ENCODE peak calls at places on chromosome 7, in four cellular contexts. One of them, this sample, is unnamed.

GRCh38 chr7:19117081-19117869 is at the start of gene TWIST1:
- DNase-seq in B cell: no peak
- DNase-seq in psoas muscle: peak; percentile 60
- DNase-seq in fibroblast of the aortic adventitia: peak; percentile 85
- DNase-seq in this sample: peak; percentile 43

GRCh38 chr7:27873006-27873295 is 133.0 kb downstream of the TAX1BP1 start:
- DNase-seq in B cell: no peak
- DNase-seq in psoas muscle: no peak
- DNase-seq in fibroblast of the aortic adventitia: no peak
- DNase-seq in this sample: no peak

GRCh38 chr7:24741691-24742639 is 15.3 kb downstream of the GSDME start:
- DNase-seq in B cell: no peak
- DNase-seq in psoas muscle: peak; percentile 78
- DNase-seq in fibroblast of the aortic adventitia: peak; percentile 31
- DNase-seq in this sample: no peak

GRCh38 chr7:151051108-151051507 is 2.8 kb downstream of the ASIC3 start:
- DNase-seq in B cell: peak; percentile 58
- DNase-seq in psoas muscle: peak; percentile 60
- DNase-seq in fibroblast of the aortic adventitia: peak; percentile 65
- DNase-seq in this sample: no peak

GRCh38 chr7:159144756-159145543 is at the start of gene VIPR2:
- DNase-seq in B cell: no peak
- DNase-seq in psoas muscle: peak; percentile 46
- DNase-seq in fibroblast of the aortic adventitia: no peak
- DNase-seq in this sample: no peak

GRCh38 chr7:39733881-39734571 is 110.7 kb downstream of the RALA start:
- DNase-seq in B cell: peak; percentile 62
- DNase-seq in psoas muscle: no peak
- DNase-seq in fibroblast of the aortic adventitia: peak; percentile 89
- DNase-seq in this sample: no peak

GRCh38 chr7:140564643-140565042 is 76.0 kb downstream of the DENND2A start:
- DNase-seq in B cell: no peak
- DNase-seq in psoas muscle: no peak
- DNase-seq in fibroblast of the aortic adventitia: no peak
- DNase-seq in this sample: no peak

GRCh38 chr7:150784120-150784736 is 15.9 kb downstream of the TMEM176B start:
- DNase-seq in B cell: no peak
- DNase-seq in psoas muscle: no peak
- DNase-seq in fibroblast of the aortic adventitia: no peak
- DNase-seq in this sample: no peak

GRCh38 chr7:42237891-42238531 is 1.0 kb upstream of the GLI3 start:
- DNase-seq in B cell: peak; percentile 11
- DNase-seq in psoas muscle: peak; percentile 80
- DNase-seq in fibroblast of the aortic adventitia: peak; percentile 48
- DNase-seq in this sample: no peak

GRCh38 chr7:44541876-44542610 is 913 bp upstream of the NPC1L1 start:
- DNase-seq in B cell: no peak
- DNase-seq in psoas muscle: no peak
- DNase-seq in fibroblast of the aortic adventitia: no peak
- DNase-seq in this sample: peak; percentile 18

GRCh38 chr7:142188846-142189245 is 69.0 kb downstream of the PRSS58 start:
- DNase-seq in B cell: no peak
- DNase-seq in psoas muscle: no peak
- DNase-seq in fibroblast of the aortic adventitia: peak; percentile 18
- DNase-seq in this sample: no peak

GRCh38 chr7:117085769-117086463 is 132.6 kb downstream of the ST7 start:
- DNase-seq in B cell: no peak
- DNase-seq in psoas muscle: no peak
- DNase-seq in fibroblast of the aortic adventitia: peak; percentile 22
- DNase-seq in this sample: no peak

GRCh38 chr7:64893401-64893800 is 9.7 kb upstream of the ZNF273 start:
- DNase-seq in B cell: no peak
- DNase-seq in psoas muscle: no peak
- DNase-seq in fibroblast of the aortic adventitia: no peak
- DNase-seq in this sample: no peak

GRCh38 chr7:54699715-54700114 is 59.3 kb downstream of the SEC61G start:
- DNase-seq in B cell: no peak
- DNase-seq in psoas muscle: no peak
- DNase-seq in fibroblast of the aortic adventitia: no peak
- DNase-seq in this sample: no peak

GRCh38 chr7:43585521-43585920 is 2.6 kb downstream of the STK17A start:
- DNase-seq in B cell: no peak
- DNase-seq in psoas muscle: no peak
- DNase-seq in fibroblast of the aortic adventitia: peak; percentile 90
- DNase-seq in this sample: no peak

GRCh38 chr7:78535655-78536054 is 737.1 kb downstream of the PHTF2 start:
- DNase-seq in B cell: no peak
- DNase-seq in psoas muscle: no peak
- DNase-seq in fibroblast of the aortic adventitia: no peak
- DNase-seq in this sample: no peak

GRCh38 chr7:156907656-156908055 is 14.7 kb upstream of the LMBR1 start:
- DNase-seq in B cell: no peak
- DNase-seq in psoas muscle: no peak
- DNase-seq in fibroblast of the aortic adventitia: no peak
- DNase-seq in this sample: no peak

GRCh38 chr7:151415375-151416112 is 5.7 kb upstream of the WDR86 start:
- DNase-seq in B cell: no peak
- DNase-seq in psoas muscle: no peak
- DNase-seq in fibroblast of the aortic adventitia: peak; percentile 39
- DNase-seq in this sample: no peak

GRCh38 chr7:10429516-10429915 is 544.2 kb upstream of the PHF14 start:
- DNase-seq in B cell: no peak
- DNase-seq in psoas muscle: no peak
- DNase-seq in fibroblast of the aortic adventitia: no peak
- DNase-seq in this sample: no peak

GRCh38 chr7:7565018-7565680 is 1.5 kb upstream of the MIOS start:
- DNase-seq in B cell: no peak
- DNase-seq in psoas muscle: no peak
- DNase-seq in fibroblast of the aortic adventitia: no peak
- DNase-seq in this sample: no peak

GRCh38 chr7:711967-712600 is 14.4 kb upstream of the DNAAF5 start:
- DNase-seq in B cell: peak; percentile 34
- DNase-seq in psoas muscle: no peak
- DNase-seq in fibroblast of the aortic adventitia: no peak
- DNase-seq in this sample: no peak

GRCh38 chr7:12549106-12549505 is 21.4 kb upstream of the SCIN start:
- DNase-seq in B cell: no peak
- DNase-seq in psoas muscle: no peak
- DNase-seq in fibroblast of the aortic adventitia: peak; percentile 18
- DNase-seq in this sample: no peak

GRCh38 chr7:36283711-36284130 is 105.9 kb upstream of the ANLN start:
- DNase-seq in B cell: peak; percentile 76
- DNase-seq in psoas muscle: peak; percentile 60
- DNase-seq in fibroblast of the aortic adventitia: no peak
- DNase-seq in this sample: peak; percentile 65

GRCh38 chr7:37281368-37282092 is 167.1 kb downstream of the ELMO1 start:
- DNase-seq in B cell: no peak
- DNase-seq in psoas muscle: no peak
- DNase-seq in fibroblast of the aortic adventitia: no peak
- DNase-seq in this sample: no peak

GRCh38 chr7:36304099-36304425 is 85.6 kb upstream of the ANLN start:
- DNase-seq in B cell: no peak
- DNase-seq in psoas muscle: no peak
- DNase-seq in fibroblast of the aortic adventitia: no peak
- DNase-seq in this sample: no peak

GRCh38 chr7:66301737-66302136 is 96.6 kb downstream of the TPST1 start:
- DNase-seq in B cell: no peak
- DNase-seq in psoas muscle: no peak
- DNase-seq in fibroblast of the aortic adventitia: no peak
- DNase-seq in this sample: no peak

GRCh38 chr7:113629244-113629643 is 289.6 kb downstream of the PPP1R3A start:
- DNase-seq in B cell: no peak
- DNase-seq in psoas muscle: no peak
- DNase-seq in fibroblast of the aortic adventitia: peak; percentile 2
- DNase-seq in this sample: no peak

GRCh38 chr7:76296743-76297740 is 5.4 kb upstream of the HSPB1 start:
- DNase-seq in B cell: no peak
- DNase-seq in psoas muscle: peak; percentile 47
- DNase-seq in fibroblast of the aortic adventitia: peak; percentile 93
- DNase-seq in this sample: no peak

GRCh38 chr7:116280803-116281202 is 70.5 kb downstream of the TES start:
- DNase-seq in B cell: no peak
- DNase-seq in psoas muscle: no peak
- DNase-seq in fibroblast of the aortic adventitia: no peak
- DNase-seq in this sample: no peak

GRCh38 chr7:141231018-141231792 is 157.3 kb downstream of the TMEM178B start:
- DNase-seq in B cell: no peak
- DNase-seq in psoas muscle: no peak
- DNase-seq in fibroblast of the aortic adventitia: peak; percentile 15
- DNase-seq in this sample: no peak

GRCh38 chr7:101754432-101755159 is 62.8 kb upstream of the CUX1 start:
- DNase-seq in B cell: no peak
- DNase-seq in psoas muscle: no peak
- DNase-seq in fibroblast of the aortic adventitia: peak; percentile 56
- DNase-seq in this sample: no peak

GRCh38 chr7:71665716-71666115 is 533.8 kb downstream of the GALNT17 start:
- DNase-seq in B cell: no peak
- DNase-seq in psoas muscle: no peak
- DNase-seq in fibroblast of the aortic adventitia: no peak
- DNase-seq in this sample: no peak

GRCh38 chr7:36690514-36691187 is 33.6 kb downstream of the AOAH start:
- DNase-seq in B cell: no peak
- DNase-seq in psoas muscle: no peak
- DNase-seq in fibroblast of the aortic adventitia: no peak
- DNase-seq in this sample: no peak

GRCh38 chr7:128167316-128167691 is 73.8 kb upstream of the LEP start:
- DNase-seq in B cell: peak; percentile 58
- DNase-seq in psoas muscle: no peak
- DNase-seq in fibroblast of the aortic adventitia: peak; percentile 52
- DNase-seq in this sample: peak; percentile 61

GRCh38 chr7:101690061-101690460 is 61.0 kb upstream of the MYL10 start:
- DNase-seq in B cell: no peak
- DNase-seq in psoas muscle: no peak
- DNase-seq in fibroblast of the aortic adventitia: no peak
- DNase-seq in this sample: no peak

GRCh38 chr7:5390918-5391317 is 32.7 kb downstream of the TNRC18 start:
- DNase-seq in B cell: no peak
- DNase-seq in psoas muscle: no peak
- DNase-seq in fibroblast of the aortic adventitia: no peak
- DNase-seq in this sample: no peak

GRCh38 chr7:70553364-70553763 is 578.6 kb upstream of the GALNT17 start:
- DNase-seq in B cell: no peak
- DNase-seq in psoas muscle: no peak
- DNase-seq in fibroblast of the aortic adventitia: no peak
- DNase-seq in this sample: no peak
- TF ChIP-seq CTCF in B cell: no peak
- TF ChIP-seq CTCF in psoas muscle: no peak
- TF ChIP-seq CTCF in fibroblast of the aortic adventitia: no peak
- TF ChIP-seq CTCF in this sample: no peak

GRCh38 chr7:2231992-2232765 is 566 bp downstream of the MAD1L1 start:
- DNase-seq in B cell: peak; percentile 59
- DNase-seq in psoas muscle: no peak
- DNase-seq in fibroblast of the aortic adventitia: peak; percentile 13
- DNase-seq in this sample: peak; percentile 51
- TF ChIP-seq CTCF in B cell: peak; percentile 14
- TF ChIP-seq CTCF in psoas muscle: no peak
- TF ChIP-seq CTCF in fibroblast of the aortic adventitia: no peak
- TF ChIP-seq CTCF in this sample: no peak

GRCh38 chr7:99562114-99562784 is 3.8 kb downstream of the ZNF655 start:
- DNase-seq in B cell: no peak
- DNase-seq in psoas muscle: no peak
- DNase-seq in fibroblast of the aortic adventitia: no peak
- DNase-seq in this sample: no peak
- TF ChIP-seq CTCF in B cell: no peak
- TF ChIP-seq CTCF in psoas muscle: no peak
- TF ChIP-seq CTCF in fibroblast of the aortic adventitia: no peak
- TF ChIP-seq CTCF in this sample: no peak

GRCh38 chr7:94183289-94183749 is 179.2 kb upstream of the BET1 start:
- DNase-seq in B cell: no peak
- DNase-seq in psoas muscle: peak; percentile 11
- DNase-seq in fibroblast of the aortic adventitia: peak; percentile 100
- DNase-seq in this sample: no peak
- TF ChIP-seq CTCF in B cell: no peak
- TF ChIP-seq CTCF in psoas muscle: no peak
- TF ChIP-seq CTCF in fibroblast of the aortic adventitia: peak; percentile 25
- TF ChIP-seq CTCF in this sample: no peak

GRCh38 chr7:130554481-130554880 is 62.6 kb downstream of the MEST start:
- DNase-seq in B cell: no peak
- DNase-seq in psoas muscle: no peak
- DNase-seq in fibroblast of the aortic adventitia: no peak
- DNase-seq in this sample: no peak
- TF ChIP-seq CTCF in B cell: no peak
- TF ChIP-seq CTCF in psoas muscle: no peak
- TF ChIP-seq CTCF in fibroblast of the aortic adventitia: no peak
- TF ChIP-seq CTCF in this sample: no peak

GRCh38 chr7:88358534-88358838 is 51.8 kb upstream of the STEAP4 start:
- DNase-seq in B cell: no peak
- DNase-seq in psoas muscle: no peak
- DNase-seq in fibroblast of the aortic adventitia: no peak
- DNase-seq in this sample: no peak
- TF ChIP-seq CTCF in B cell: no peak
- TF ChIP-seq CTCF in psoas muscle: no peak
- TF ChIP-seq CTCF in fibroblast of the aortic adventitia: no peak
- TF ChIP-seq CTCF in this sample: no peak

This sample was measured in GM10248.